ENCODE peak calls at places on chromosomes 4 and X, in four cellular contexts. G is NCI-H1048, L is activated T-helper 1 cell treated with Interleukin-2 at 50 U/mL for 16 hours, Q is GOT3. W is an unnamed sample.

GRCh38 chr4:2787230-2788100 is 5.4 kb upstream of the SH3BP2 start:
- DNase-seq in G (no peak), L (no peak), Q (no peak), W (no peak)

GRCh38 chr4:6178757-6179156 is 21.6 kb downstream of the JAKMIP1 start:
- DNase-seq in G (no peak), L (no peak), Q (no peak), W (no peak)

GRCh38 chr4:15963001-15963451 is at the start of gene FGFBP2:
- DNase-seq in G (no peak), L (peak), Q (no peak), W (peak)

GRCh38 chr4:26985836-26986235 is 125.2 kb downstream of the STIM2 start:
- DNase-seq in G (no peak), L (no peak), Q (no peak), W (no peak)

GRCh38 chrX:71140440-71140839 is 4.2 kb upstream of the NLGN3 start:
- DNase-seq in G (no peak), L (no peak), Q (no peak), W (no peak)

GRCh38 chr4:13329963-13330362 is 154.2 kb downstream of the RAB28 start:
- DNase-seq in G (no peak), L (no peak), Q (no peak), W (no peak)

GRCh38 chr4:176238157-176238608 is 30.8 kb downstream of the ASB5 start:
- DNase-seq in G (no peak), L (no peak), Q (no peak), W (no peak)

GRCh38 chrX:138150709-138151108 is 560.8 kb downstream of the FGF13 start:
- DNase-seq in G (no peak), L (no peak), Q (no peak), W (no peak)

GRCh38 chr4:119211856-119212250 is 660 bp upstream of the USP53 start:
- DNase-seq in G (no peak), L (no peak), Q (no peak), W (no peak)

GRCh38 chr4:132227349-132228165 is 921.5 kb upstream of the PCDH10 start:
- DNase-seq in G (no peak), L (no peak), Q (no peak), W (peak)

GRCh38 chr4:141899541-141899940 is 263.2 kb downstream of the IL15 start:
- DNase-seq in G (no peak), L (no peak), Q (no peak), W (no peak)

GRCh38 chrX:43882294-43882681 is at the start of gene MAOB:
- DNase-seq in G (no peak), L (no peak), Q (no peak), W (peak)

GRCh38 chr4:165129924-165130323 is 17.3 kb upstream of the TMEM192 start:
- DNase-seq in G (no peak), L (no peak), Q (no peak), W (no peak)

GRCh38 chr4:1787411-1788077 is 5.5 kb upstream of the FGFR3 start:
- DNase-seq in G (no peak), L (no peak), Q (no peak), W (no peak)

GRCh38 chr4:2795558-2796260 is 2.8 kb downstream of the SH3BP2 start:
- DNase-seq in G (no peak), L (no peak), Q (no peak), W (no peak)

GRCh38 chr4:163495900-163496299 is 1.4 kb downstream of the TMA16 start:
- DNase-seq in G (no peak), L (no peak), Q (no peak), W (no peak)

GRCh38 chr4:181909368-181909767 is 333.8 kb upstream of the TENM3 start:
- DNase-seq in G (no peak), L (no peak), Q (no peak), W (no peak)